ENCODE peak calls at places on chromosomes 11 and 22, in nine cellular contexts. T, E, J, S, K, V, R, Y and M are unnamed samples.

GRCh38 chr11:119599864-119600593 is 129.0 kb downstream of the NECTIN1 start:
- DNase-seq in T (no peak), E (no peak), J (no peak), S (no peak), K (no peak), V (no peak), R (no peak), Y (no peak), M (no peak)

GRCh38 chr11:126978155-126978554 is 22.4 kb downstream of the KIRREL3 start:
- DNase-seq in T (no peak), E (no peak), J (no peak), S (no peak), K (no peak), V (peak; percentile 10), R (no peak), Y (no peak), M (no peak)

GRCh38 chr11:104653011-104653806 is 245.1 kb downstream of the CASP12 start:
- DNase-seq in T (no peak), E (no peak), J (no peak), S (no peak), K (no peak), V (no peak), R (no peak), Y (no peak), M (no peak)

GRCh38 chr11:9138612-9139579 is 47.5 kb upstream of the SCUBE2 start:
- DNase-seq in T (no peak), E (peak; percentile 82), J (no peak), S (peak; percentile 19), K (peak; percentile 19), V (peak; percentile 63), R (no peak), Y (no peak), M (peak; percentile 73)

GRCh38 chr11:45021001-45021400 is 70.3 kb upstream of the TP53I11 start:
- DNase-seq in T (no peak), E (no peak), J (no peak), S (no peak), K (no peak), V (no peak), R (no peak), Y (no peak), M (no peak)

GRCh38 chr11:84408946-84409411 is 1122.8 kb upstream of the CCDC90B start:
- DNase-seq in T (no peak), E (peak; percentile 43), J (no peak), S (no peak), K (no peak), V (no peak), R (no peak), Y (no peak), M (no peak)

GRCh38 chr11:111633248-111633647 is 31.0 kb downstream of the SIK2 start:
- DNase-seq in T (no peak), E (no peak), J (no peak), S (no peak), K (no peak), V (no peak), R (no peak), Y (no peak), M (no peak)

GRCh38 chr22:47209077-47209514 is 446.6 kb downstream of the TBC1D22A start:
- DNase-seq in T (no peak), E (no peak), J (peak; percentile 23), S (no peak), K (no peak), V (no peak), R (no peak), Y (no peak), M (no peak)

GRCh38 chr11:112928136-112928535 is 33.1 kb upstream of the NCAM1 start:
- DNase-seq in T (no peak), E (no peak), J (no peak), S (no peak), K (no peak), V (no peak), R (no peak), Y (no peak), M (no peak)

GRCh38 chr11:125887373-125888324 is at the start of gene HYLS1:
- DNase-seq in T (peak; percentile 87), E (peak; percentile 98), J (peak; percentile 93), S (peak; percentile 81), K (peak; percentile 90), V (peak; percentile 81), R (peak; percentile 94), Y (peak; percentile 78), M (peak; percentile 55)

GRCh38 chr11:111429066-111429506 is 50.0 kb upstream of the POU2AF1 start:
- DNase-seq in T (no peak), E (peak; percentile 53), J (peak; percentile 76), S (no peak), K (no peak), V (peak; percentile 54), R (peak; percentile 48), Y (no peak), M (peak; percentile 17)

GRCh38 chr11:76863196-76863777 is 2.6 kb downstream of the ACER3 start:
- DNase-seq in T (no peak), E (no peak), J (no peak), S (no peak), K (no peak), V (no peak), R (peak; percentile 96), Y (no peak), M (no peak)

GRCh38 chr11:10304495-10305261 is at the start of gene ADM:
- DNase-seq in T (no peak), E (peak; percentile 94), J (no peak), S (peak; percentile 64), K (peak; percentile 96), V (peak; percentile 75), R (peak; percentile 57), Y (peak; percentile 73), M (peak; percentile 96)

GRCh38 chr22:50734986-50735738 is 2.8 kb upstream of the ACR start:
- DNase-seq in T (no peak), E (no peak), J (no peak), S (no peak), K (no peak), V (no peak), R (no peak), Y (no peak), M (no peak)

GRCh38 chr11:78313181-78313788 is 104.3 kb downstream of the GAB2 start:
- DNase-seq in T (no peak), E (peak; percentile 84), J (no peak), S (no peak), K (peak; percentile 59), V (no peak), R (no peak), Y (no peak), M (peak; percentile 31)

GRCh38 chr11:2477254-2477653 is 32.4 kb downstream of the KCNQ1 start:
- DNase-seq in T (no peak), E (no peak), J (no peak), S (no peak), K (no peak), V (no peak), R (no peak), Y (no peak), M (no peak)

GRCh38 chr22:46087816-46088277 is 62.5 kb upstream of the PPARA start:
- DNase-seq in T (no peak), E (peak; percentile 90), J (no peak), S (peak; percentile 66), K (peak; percentile 75), V (peak; percentile 73), R (no peak), Y (peak; percentile 88), M (peak; percentile 36)

GRCh38 chr11:10019906-10020682 is 273.9 kb downstream of the SBF2 start:
- DNase-seq in T (no peak), E (no peak), J (no peak), S (no peak), K (no peak), V (peak; percentile 54), R (peak; percentile 6), Y (no peak), M (no peak)

GRCh38 chr11:71140206-71140919 is 112.0 kb downstream of the SHANK2 start:
- DNase-seq in T (no peak), E (no peak), J (peak; percentile 17), S (no peak), K (no peak), V (no peak), R (no peak), Y (no peak), M (no peak)

GRCh38 chr11:3906166-3906565 is 50.7 kb downstream of the STIM1 start:
- DNase-seq in T (no peak), E (no peak), J (no peak), S (no peak), K (no peak), V (no peak), R (no peak), Y (no peak), M (no peak)

GRCh38 chr11:30935861-30936260 is 349.7 kb upstream of the MPPED2 start:
- DNase-seq in T (no peak), E (no peak), J (no peak), S (no peak), K (no peak), V (no peak), R (no peak), Y (no peak), M (no peak)

GRCh38 chr11:46553746-46554204 is 40.0 kb downstream of the AMBRA1 start:
- DNase-seq in T (no peak), E (no peak), J (no peak), S (no peak), K (no peak), V (peak; percentile 49), R (no peak), Y (no peak), M (no peak)

GRCh38 chr22:36405671-36406070 is 17.9 kb upstream of the MYH9 start:
- DNase-seq in T (peak; percentile 42), E (peak; percentile 45), J (peak; percentile 87), S (no peak), K (no peak), V (peak; percentile 40), R (peak; percentile 95), Y (no peak), M (no peak)

GRCh38 chr11:62493801-62494200 is 52.8 kb downstream of the AHNAK start:
- DNase-seq in T (no peak), E (no peak), J (no peak), S (no peak), K (no peak), V (no peak), R (no peak), Y (no peak), M (no peak)

GRCh38 chr22:20779813-20780148 is 5.9 kb downstream of the SERPIND1 start:
- DNase-seq in T (no peak), E (no peak), J (no peak), S (no peak), K (no peak), V (no peak), R (no peak), Y (no peak), M (no peak)

GRCh38 chr11:107044503-107044902 is 26.2 kb upstream of the GUCY1A2 start:
- DNase-seq in T (no peak), E (no peak), J (no peak), S (no peak), K (no peak), V (no peak), R (no peak), Y (no peak), M (no peak)

GRCh38 chr11:112666253-112666652 is 295.0 kb upstream of the NCAM1 start:
- DNase-seq in T (no peak), E (no peak), J (no peak), S (no peak), K (no peak), V (no peak), R (no peak), Y (no peak), M (no peak)

GRCh38 chr11:133823211-133823610 is 22.1 kb downstream of the SPATA19 start:
- DNase-seq in T (no peak), E (no peak), J (no peak), S (no peak), K (no peak), V (no peak), R (no peak), Y (no peak), M (no peak)

GRCh38 chr22:49642741-49643140 is 184.9 kb downstream of the BRD1 start:
- DNase-seq in T (no peak), E (no peak), J (no peak), S (no peak), K (no peak), V (no peak), R (no peak), Y (no peak), M (no peak)

GRCh38 chr11:69062169-69062855 is 13.6 kb downstream of the TPCN2 start:
- DNase-seq in T (no peak), E (no peak), J (no peak), S (no peak), K (no peak), V (no peak), R (no peak), Y (no peak), M (no peak)

GRCh38 chr11:12599408-12600143 is 74.6 kb upstream of the TEAD1 start:
- DNase-seq in T (peak; percentile 8), E (no peak), J (no peak), S (no peak), K (no peak), V (peak; percentile 78), R (peak; percentile 2), Y (peak; percentile 80), M (no peak)